ENCODE peak calls at places on chromosomes 4 and X, in eight cellular contexts. N is fibroblast of lung, G is heart left ventricle, P is right atrium auricular region, Y is fibroblast of villous mesenchyme, M is AG09309, Z is PC-3, S is OCI-LY7. V is an unnamed sample.

GRCh38 chr4:159689526-159689925 is 586.6 kb downstream of the RAPGEF2 start:
- DNase-seq in N (no peak), G (no peak), P (no peak), Y (no peak), M (no peak), Z (no peak), S (no peak), V (no peak)

GRCh38 chr4:88162636-88163035 is 4.2 kb upstream of the ABCG2 start:
- DNase-seq in N (peak), G (no peak), P (no peak), Y (no peak), M (no peak), Z (no peak), S (no peak), V (no peak)

GRCh38 chr4:154503598-154503997 is 12.0 kb upstream of the DCHS2 start:
- DNase-seq in N (peak), G (no peak), P (no peak), Y (peak), M (peak), Z (peak), S (peak), V (no peak)

GRCh38 chr4:181672751-181673150 is 570.5 kb upstream of the TENM3 start:
- DNase-seq in N (no peak), G (no peak), P (no peak), Y (no peak), M (no peak), Z (no peak), S (no peak), V (no peak)

GRCh38 chrX:45851434-45851991 is 650.8 kb upstream of the DIPK2B start:
- DNase-seq in N (no peak), G (no peak), P (no peak), Y (peak), M (no peak), Z (peak), S (no peak), V (no peak)

GRCh38 chr4:20288846-20289512 is 37.3 kb downstream of the SLIT2 start:
- DNase-seq in N (peak), G (no peak), P (no peak), Y (no peak), M (no peak), Z (peak), S (no peak), V (peak)

GRCh38 chr4:26082565-26082964 is 168.5 kb downstream of the SMIM20 start:
- DNase-seq in N (no peak), G (no peak), P (no peak), Y (no peak), M (no peak), Z (no peak), S (no peak), V (no peak)

GRCh38 chr4:40228497-40229365 is 31.9 kb downstream of the RHOH start:
- DNase-seq in N (no peak), G (no peak), P (no peak), Y (no peak), M (no peak), Z (peak), S (no peak), V (no peak)

GRCh38 chrX:136768469-136769084 is 12.2 kb downstream of the ARHGEF6 start:
- DNase-seq in N (peak), G (peak), P (no peak), Y (peak), M (peak), Z (peak), S (peak), V (peak)

GRCh38 chrX:104165894-104166734 is at the start of gene FAM199X:
- DNase-seq in N (peak), G (peak), P (peak), Y (peak), M (peak), Z (peak), S (peak), V (peak)

GRCh38 chr4:128347175-128347868 is 59.7 kb upstream of the PGRMC2 start:
- DNase-seq in N (peak), G (no peak), P (no peak), Y (peak), M (no peak), Z (no peak), S (no peak), V (no peak)

GRCh38 chrX:53089224-53089842 is 4.6 kb upstream of the KANTR start:
- DNase-seq in N (peak), G (peak), P (no peak), Y (peak), M (peak), Z (peak), S (peak), V (peak)

GRCh38 chr4:54403700-54404453 is 174.8 kb downstream of the PDGFRA start:
- DNase-seq in N (no peak), G (no peak), P (no peak), Y (no peak), M (no peak), Z (no peak), S (no peak), V (no peak)

GRCh38 chr4:69832326-69833030 is 27.5 kb downstream of the SULT1E1 start:
- DNase-seq in N (no peak), G (no peak), P (no peak), Y (no peak), M (no peak), Z (no peak), S (no peak), V (no peak)

GRCh38 chr4:136687118-136687517 is 845.2 kb downstream of the PCDH18 start:
- DNase-seq in N (no peak), G (no peak), P (no peak), Y (no peak), M (no peak), Z (no peak), S (no peak), V (no peak)
- TF ChIP-seq CTCF in N (peak), G (no peak), P (no peak), Y (peak), M (no peak), Z (no peak), S (no peak), V (no peak)

GRCh38 chr4:151100517-151100916 is 1.1 kb downstream of the RPS3A start:
- DNase-seq in N (no peak), G (no peak), P (no peak), Y (no peak), M (no peak), Z (no peak), S (peak), V (no peak)

GRCh38 chr4:151099976-151100417 is 569 bp downstream of the RPS3A start:
- DNase-seq in N (peak), G (no peak), P (no peak), Y (no peak), M (no peak), Z (no peak), S (no peak), V (no peak)

GRCh38 chr4:151097759-151098158 is 1.7 kb upstream of the RPS3A start:
- DNase-seq in N (no peak), G (no peak), P (no peak), Y (no peak), M (no peak), Z (no peak), S (no peak), V (no peak)

GRCh38 chr4:151099226-151099975 is at the start of gene RPS3A:
- DNase-seq in N (peak), G (peak), P (peak), Y (peak), M (peak), Z (peak), S (peak), V (peak)

DNA sequence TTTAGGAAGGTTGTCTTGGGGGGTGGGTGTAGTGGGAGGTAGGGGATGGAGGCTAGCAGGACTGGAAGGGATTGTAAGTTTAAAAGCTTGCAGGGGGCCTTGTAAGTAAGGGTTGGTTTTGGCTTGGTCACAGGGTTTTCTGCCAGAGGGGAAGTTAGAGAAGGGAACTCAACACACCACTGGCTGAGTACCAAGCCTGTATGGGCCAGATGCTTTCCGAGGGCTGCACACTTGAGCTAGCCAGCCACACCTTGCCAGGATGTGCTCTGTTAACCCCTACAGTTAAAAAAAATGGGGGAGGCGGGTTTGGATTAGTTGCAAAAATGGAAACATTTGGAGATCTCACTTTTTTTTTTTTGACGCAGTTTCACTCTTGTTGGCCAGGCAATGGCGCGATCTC is 1.2 kb upstream of the RPS3A start:
- DNase-seq in N (no peak), G (peak), P (no peak), Y (no peak), M (no peak), Z (no peak), S (no peak), V (no peak)
- H3K4me3 ChIP-seq in N (no peak), G (no peak), P (peak), Y (no peak), M (no peak), Z (no peak), S (no peak), V (no peak)

GRCh38 chr4:141807073-141807472 is 170.7 kb downstream of the IL15 start:
- DNase-seq in N (peak), G (no peak), P (no peak), Y (peak), M (no peak), Z (peak), S (no peak), V (peak)
- TF ChIP-seq CTCF in N (no peak), G (no peak), P (no peak), Y (no peak), M (no peak), Z (no peak), S (no peak), V (no peak)

GRCh38 chrX:123962006-123962485 is 540 bp downstream of the STAG2 start:
- DNase-seq in N (no peak), G (no peak), P (no peak), Y (peak), M (no peak), Z (no peak), S (peak), V (no peak)
- H3K4me3 ChIP-seq in N (peak), G (peak), P (peak), Y (peak), M (peak), Z (peak), S (peak), V (peak)

GRCh38 chr4:94895081-94895480 is 137.3 kb downstream of the BMPR1B start:
- DNase-seq in N (peak), G (no peak), P (no peak), Y (peak), M (no peak), Z (no peak), S (no peak), V (no peak)

GRCh38 chr4:94889523-94889922 is 131.8 kb downstream of the BMPR1B start:
- DNase-seq in N (no peak), G (no peak), P (no peak), Y (no peak), M (no peak), Z (no peak), S (no peak), V (peak)

GRCh38 chr4:94889961-94890360 is 132.2 kb downstream of the BMPR1B start:
- DNase-seq in N (peak), G (no peak), P (no peak), Y (peak), M (peak), Z (no peak), S (no peak), V (peak)

GRCh38 chr4:94890579-94890978 is 132.8 kb downstream of the BMPR1B start:
- DNase-seq in N (no peak), G (no peak), P (no peak), Y (no peak), M (no peak), Z (no peak), S (no peak), V (no peak)

GRCh38 chr4:94892051-94892450 is 134.3 kb downstream of the BMPR1B start:
- DNase-seq in N (no peak), G (no peak), P (no peak), Y (no peak), M (no peak), Z (peak), S (no peak), V (peak)
- TF ChIP-seq CTCF in N (no peak), G (no peak), P (no peak), Y (no peak), M (no peak), Z (peak), S (peak), V (no peak)

DNA sequence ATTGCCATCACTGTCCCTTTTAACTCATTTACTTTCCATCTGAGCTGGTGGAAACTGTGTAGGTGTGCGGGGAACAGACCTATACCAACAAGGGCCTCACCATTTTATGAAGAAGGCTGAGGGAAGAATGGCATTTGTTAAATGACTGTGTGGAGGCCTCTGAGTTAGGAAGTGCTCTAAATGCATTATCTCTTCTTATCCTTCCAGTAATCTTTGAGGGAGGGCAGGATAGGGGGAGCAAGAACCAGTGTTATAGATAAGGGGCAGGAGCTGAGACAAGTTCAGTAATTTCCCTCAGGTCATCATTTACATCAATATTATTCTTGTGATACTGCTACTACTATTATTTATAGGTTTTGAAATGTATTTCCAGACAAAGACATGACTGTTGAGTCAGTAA is 122.4 kb upstream of the PDLIM3 start:
- DNase-seq in N (no peak), G (no peak), P (no peak), Y (no peak), M (no peak), Z (no peak), S (no peak), V (no peak)
- H3K4me3 ChIP-seq in N (no peak), G (no peak), P (no peak), Y (no peak), M (no peak), Z (no peak), S (no peak), V (no peak)

GRCh38 chr4:126405369-126405982 is 1090.7 kb downstream of the FAT4 start:
- DNase-seq in N (peak), G (no peak), P (no peak), Y (peak), M (peak), Z (no peak), S (peak), V (peak)
- TF ChIP-seq CTCF in N (peak), G (peak), P (peak), Y (peak), M (peak), Z (peak), S (peak), V (peak)